ENCODE peak calls at places on chromosomes 2 and 18, in ten cellular contexts. C is stimulated activated CD8-positive, alpha-beta memory T cell treated with anti-CD3 and anti-CD28 coated beads, Interleukin-15, amount 100 ng/mL, for 48 hours; V is dermis blood vessel endothelial cell; Q is HCT116; Y is brain microvascular endothelial cell; T is activated naive CD4-positive, alpha-beta T cell; Z is fibroblast of the conjunctiva; G is effector CD4-positive, alpha-beta T cell; S is activated T-helper 1 cell treated with Interleukin-2 at 50 U/mL for 16 hours; H is EH. E is an unnamed sample.

GRCh38 chr2:238716585-238716984 is 131.3 kb upstream of the TWIST2 start:
- DNase-seq in S (no peak), V (no peak), Y (no peak), T (no peak), G (no peak), Q (no peak), Z (no peak), H (no peak), C (no peak), E (no peak)

GRCh38 chr2:227106845-227107759 is 56.9 kb downstream of the COL4A4 start:
- DNase-seq in Z (peak), G (peak), Y (peak), S (no peak), H (peak), Q (peak), T (no peak), V (peak), C (peak), E (peak)

GRCh38 chr2:240786871-240787311 is 33.1 kb downstream of the KIF1A start:
- DNase-seq in Y (no peak), S (no peak), Q (no peak), T (no peak), V (no peak), Z (no peak), G (no peak), H (no peak), C (no peak), E (no peak)

GRCh38 chr18:70132999-70133398 is 72.5 kb downstream of the RTTN start:
- DNase-seq in C (no peak), T (no peak), V (peak), Q (no peak), Y (peak), G (no peak), Z (peak), H (peak), S (no peak), E (no peak)

GRCh38 chr18:323253-323622 is 55.4 kb upstream of the THOC1 start:
- DNase-seq in S (no peak), H (peak), V (peak), T (no peak), Q (no peak), Y (peak), C (no peak), G (no peak), Z (no peak), E (no peak)

GRCh38 chr18:79439201-79440023 is 43.7 kb downstream of the NFATC1 start:
- DNase-seq in G (peak), Y (no peak), S (peak), Z (no peak), C (no peak), V (no peak), H (peak), Q (no peak), T (no peak), E (no peak)

GRCh38 chr18:37889963-37890362 is 324.4 kb upstream of the CELF4 start:
- DNase-seq in G (no peak), C (no peak), Y (no peak), H (no peak), T (no peak), Z (no peak), S (no peak), Q (no peak), V (no peak), E (no peak)

GRCh38 chr2:84942964-84943421 is 28.0 kb upstream of the KCMF1 start:
- DNase-seq in C (no peak), Z (no peak), Y (no peak), G (no peak), Q (no peak), S (no peak), V (peak), H (peak), T (no peak), E (no peak)

GRCh38 chr18:13893418-13893760 is 21.9 kb downstream of the MC2R start:
- DNase-seq in G (no peak), Y (no peak), Z (no peak), T (no peak), H (no peak), C (no peak), V (no peak), Q (no peak), S (no peak), E (no peak)

GRCh38 chr2:102005449-102005848 is 13.7 kb downstream of the IL1R2 start:
- DNase-seq in H (no peak), Y (no peak), V (no peak), Q (no peak), S (no peak), T (no peak), Z (no peak), C (no peak), G (no peak), E (no peak)

GRCh38 chr2:96934831-96935545 is 51.4 kb downstream of the FAM178B start:
- DNase-seq in V (no peak), Q (no peak), Y (no peak), S (no peak), C (no peak), T (no peak), Z (no peak), H (no peak), G (no peak), E (no peak)

GRCh38 chr18:9389706-9390105 is 55.1 kb downstream of the TWSG1 start:
- DNase-seq in H (no peak), T (no peak), Y (no peak), S (no peak), G (no peak), Z (no peak), V (no peak), C (no peak), Q (no peak), E (no peak)

GRCh38 chr2:34998726-34999125 is 1356.9 kb upstream of the CRIM1 start:
- DNase-seq in Z (no peak), S (no peak), G (no peak), V (no peak), T (no peak), H (no peak), Q (no peak), C (no peak), Y (no peak), E (no peak)

GRCh38 chr18:69622961-69623360 is 222.3 kb downstream of the DOK6 start:
- DNase-seq in Y (no peak), H (no peak), G (no peak), Q (no peak), S (no peak), Z (no peak), T (no peak), V (no peak), C (no peak), E (no peak)

GRCh38 chr2:111671426-111672150 is 212.4 kb downstream of the ANAPC1 start:
- DNase-seq in H (peak), C (no peak), G (no peak), Y (peak), V (peak), S (no peak), Z (peak), Q (no peak), T (no peak), E (peak)

E was measured in dermis microvascular lymphatic vessel endothelial cell.